ENCODE peak calls at places on chromosomes 7 and 10, in nine cellular contexts. D, P, N, Z, Y, E, C, J and H are unnamed samples.

GRCh38 chr10:89625041-89625765 is 19.8 kb downstream of the PANK1 start:
- DNase-seq in D (no peak), P (peak; percentile 56), N (no peak), Z (no peak), Y (no peak), E (no peak), C (no peak), J (peak; percentile 59), H (peak; percentile 22)

GRCh38 chr7:108284349-108285017 is 154.3 kb upstream of the LAMB4 start:
- DNase-seq in D (no peak), P (no peak), N (no peak), Z (no peak), Y (peak; percentile 78), E (no peak), C (no peak), J (no peak), H (no peak)

GRCh38 chr7:57207836-57208235 is 75.6 kb upstream of the ZNF479 start:
- DNase-seq in D (no peak), P (no peak), N (no peak), Z (no peak), Y (no peak), E (no peak), C (no peak), J (no peak), H (no peak)

GRCh38 chr7:123210986-123211385 is 11.2 kb upstream of the SLC13A1 start:
- DNase-seq in D (no peak), P (no peak), N (no peak), Z (no peak), Y (no peak), E (no peak), C (no peak), J (no peak), H (no peak)

GRCh38 chr7:78605131-78605530 is 806.6 kb downstream of the PHTF2 start:
- DNase-seq in D (no peak), P (no peak), N (no peak), Z (no peak), Y (no peak), E (no peak), C (no peak), J (no peak), H (no peak)

GRCh38 chr10:119256897-119257296 is 49.5 kb downstream of the GRK5 start:
- DNase-seq in D (no peak), P (no peak), N (no peak), Z (no peak), Y (no peak), E (no peak), C (no peak), J (no peak), H (no peak)

GRCh38 chr10:6228647-6229046 is 25.9 kb downstream of the PFKFB3 start:
- DNase-seq in D (no peak), P (no peak), N (peak; percentile 28), Z (no peak), Y (no peak), E (no peak), C (no peak), J (no peak), H (no peak)

GRCh38 chr7:149179241-149179640 is 16.1 kb upstream of the ZNF282 start:
- DNase-seq in D (no peak), P (no peak), N (no peak), Z (no peak), Y (no peak), E (no peak), C (no peak), J (no peak), H (no peak)

GRCh38 chr10:47184273-47184672 is 115.7 kb upstream of the GDF10 start:
- DNase-seq in D (no peak), P (no peak), N (no peak), Z (no peak), Y (no peak), E (no peak), C (no peak), J (no peak), H (no peak)

GRCh38 chr10:118983263-118983662 is 46.3 kb upstream of the NANOS1 start:
- DNase-seq in D (no peak), P (no peak), N (no peak), Z (no peak), Y (no peak), E (no peak), C (no peak), J (no peak), H (no peak)

GRCh38 chr7:18265611-18266281 is 229.8 kb upstream of the HDAC9 start:
- DNase-seq in D (no peak), P (no peak), N (no peak), Z (no peak), Y (no peak), E (no peak), C (no peak), J (no peak), H (no peak)

GRCh38 chr10:35437829-35438228 is 101.5 kb downstream of the CCNY start:
- DNase-seq in D (no peak), P (no peak), N (no peak), Z (no peak), Y (no peak), E (no peak), C (no peak), J (no peak), H (no peak)

GRCh38 chr7:2099036-2099957 is 133.4 kb downstream of the MAD1L1 start:
- DNase-seq in D (no peak), P (no peak), N (no peak), Z (peak; percentile 58), Y (no peak), E (no peak), C (peak; percentile 58), J (peak; percentile 44), H (no peak)

GRCh38 chr10:114697061-114697598 is 39.1 kb upstream of the ABLIM1 start:
- DNase-seq in D (no peak), P (no peak), N (no peak), Z (no peak), Y (no peak), E (peak; percentile 92), C (no peak), J (no peak), H (peak; percentile 86)

GRCh38 chr10:70296406-70296899 is 12.6 kb upstream of the NPFFR1 start:
- DNase-seq in D (no peak), P (peak; percentile 47), N (no peak), Z (no peak), Y (no peak), E (peak; percentile 95), C (no peak), J (peak; percentile 76), H (peak; percentile 95)

GRCh38 chr10:126252884-126253612 is 135.2 kb downstream of the ADAM12 start:
- DNase-seq in D (no peak), P (peak; percentile 97), N (no peak), Z (no peak), Y (no peak), E (no peak), C (no peak), J (peak; percentile 42), H (peak; percentile 48)

GRCh38 chr7:85737426-85737825 is 550.6 kb upstream of the SEMA3D start:
- DNase-seq in D (no peak), P (no peak), N (no peak), Z (no peak), Y (no peak), E (no peak), C (no peak), J (no peak), H (no peak)

GRCh38 chr10:28873540-28873939 is 196.2 kb downstream of the BAMBI start:
- DNase-seq in D (no peak), P (no peak), N (no peak), Z (no peak), Y (no peak), E (no peak), C (no peak), J (no peak), H (no peak)

GRCh38 chr10:54372164-54372563 is 428.9 kb downstream of the PCDH15 start:
- DNase-seq in D (no peak), P (no peak), N (no peak), Z (no peak), Y (no peak), E (no peak), C (no peak), J (no peak), H (no peak)

GRCh38 chr7:100894860-100895700 is 608 bp downstream of the ACHE start:
- DNase-seq in D (peak; percentile 56), P (no peak), N (peak; percentile 97), Z (no peak), Y (peak; percentile 43), E (peak; percentile 54), C (peak; percentile 85), J (peak; percentile 58), H (peak; percentile 65)

GRCh38 chr7:74443591-74444365 is 9.9 kb upstream of the GTF2IRD1 start:
- DNase-seq in D (no peak), P (no peak), N (peak; percentile 47), Z (no peak), Y (peak; percentile 63), E (no peak), C (no peak), J (no peak), H (no peak)

GRCh38 chr7:32164341-32164996 is 94.3 kb upstream of the PDE1C start:
- DNase-seq in D (peak; percentile 58), P (peak; percentile 76), N (peak; percentile 55), Z (no peak), Y (no peak), E (peak; percentile 63), C (no peak), J (peak; percentile 27), H (peak; percentile 22)

GRCh38 chr10:89301721-89302445 is at the start of gene IFIT2:
- DNase-seq in D (peak; percentile 31), P (peak; percentile 64), N (no peak), Z (no peak), Y (peak; percentile 5), E (peak; percentile 35), C (peak; percentile 53), J (peak; percentile 28), H (no peak)

GRCh38 chr7:17444151-17444550 is 145.7 kb downstream of the AHR start:
- DNase-seq in D (no peak), P (no peak), N (no peak), Z (no peak), Y (no peak), E (no peak), C (no peak), J (no peak), H (no peak)

GRCh38 chr7:92025260-92025659 is 84.6 kb downstream of the AKAP9 start:
- DNase-seq in D (no peak), P (peak; percentile 34), N (no peak), Z (no peak), Y (no peak), E (no peak), C (no peak), J (no peak), H (no peak)

GRCh38 chr10:14773551-14774213 is 1.0 kb downstream of the FAM107B start:
- DNase-seq in D (no peak), P (no peak), N (no peak), Z (no peak), Y (no peak), E (no peak), C (no peak), J (no peak), H (no peak)

GRCh38 chr7:142024547-142024946 is 28.9 kb downstream of the MGAM start:
- DNase-seq in D (no peak), P (no peak), N (no peak), Z (no peak), Y (no peak), E (no peak), C (no peak), J (no peak), H (no peak)

GRCh38 chr7:22393825-22394458 is 37.0 kb upstream of the RAPGEF5 start:
- DNase-seq in D (no peak), P (peak; percentile 3), N (no peak), Z (no peak), Y (no peak), E (no peak), C (no peak), J (no peak), H (no peak)

GRCh38 chr7:50766808-50767207 is 15.9 kb downstream of the GRB10 start:
- DNase-seq in D (no peak), P (no peak), N (no peak), Z (no peak), Y (no peak), E (no peak), C (no peak), J (no peak), H (no peak)

GRCh38 chr10:28678687-28679457 is 1.6 kb downstream of the BAMBI start:
- DNase-seq in D (peak; percentile 15), P (no peak), N (no peak), Z (no peak), Y (peak; percentile 33), E (no peak), C (no peak), J (peak; percentile 42), H (no peak)

GRCh38 chr7:94933256-94933990 is 26.0 kb downstream of the PPP1R9A start:
- DNase-seq in D (no peak), P (no peak), N (no peak), Z (no peak), Y (no peak), E (peak; percentile 27), C (no peak), J (no peak), H (peak; percentile 12)